ENCODE peak calls at places on chromosomes 13 and 19, in six cellular contexts. One of them, this sample, is unnamed.

GRCh38 chr19:56839665-56840451 is 668 bp downstream of the PEG3 start:
- DNase-seq in naive thymus-derived CD8-positive, alpha-beta T cell: no peak
- DNase-seq in IMR-90: no peak
- DNase-seq in amygdala: peak
- DNase-seq in HS-27A: no peak
- DNase-seq in omental fat pad: peak
- DNase-seq in this sample: no peak

GRCh38 chr13:21610687-21611086 is 6.7 kb upstream of the MICU2 start:
- DNase-seq in IMR-90: no peak
- DNase-seq in omental fat pad: no peak
- DNase-seq in naive thymus-derived CD8-positive, alpha-beta T cell: no peak
- DNase-seq in amygdala: no peak
- DNase-seq in HS-27A: no peak
- DNase-seq in this sample: no peak

GRCh38 chr13:75635621-75636338 is at the start of gene LMO7:
- DNase-seq in amygdala: peak
- DNase-seq in omental fat pad: no peak
- DNase-seq in naive thymus-derived CD8-positive, alpha-beta T cell: peak
- DNase-seq in HS-27A: no peak
- DNase-seq in IMR-90: peak
- DNase-seq in this sample: no peak

GRCh38 chr19:1167687-1168561 is 6.1 kb downstream of the SBNO2 start:
- DNase-seq in amygdala: no peak
- DNase-seq in IMR-90: no peak
- DNase-seq in naive thymus-derived CD8-positive, alpha-beta T cell: no peak
- DNase-seq in omental fat pad: no peak
- DNase-seq in HS-27A: no peak
- DNase-seq in this sample: no peak

GRCh38 chr13:45715351-45715750 is 13.2 kb downstream of the CBY2 start:
- DNase-seq in naive thymus-derived CD8-positive, alpha-beta T cell: no peak
- DNase-seq in omental fat pad: no peak
- DNase-seq in amygdala: no peak
- DNase-seq in IMR-90: no peak
- DNase-seq in HS-27A: no peak
- DNase-seq in this sample: no peak

GRCh38 chr13:51760592-51760991 is 43.4 kb downstream of the DHRS12 start:
- DNase-seq in HS-27A: no peak
- DNase-seq in amygdala: peak
- DNase-seq in IMR-90: no peak
- DNase-seq in naive thymus-derived CD8-positive, alpha-beta T cell: no peak
- DNase-seq in omental fat pad: no peak
- DNase-seq in this sample: no peak

GRCh38 chr13:45674908-45675307 is 27.2 kb upstream of the CBY2 start:
- DNase-seq in IMR-90: peak
- DNase-seq in HS-27A: peak
- DNase-seq in naive thymus-derived CD8-positive, alpha-beta T cell: no peak
- DNase-seq in omental fat pad: no peak
- DNase-seq in amygdala: no peak
- DNase-seq in this sample: peak

GRCh38 chr19:991174-991931 is 7.2 kb downstream of the WDR18 start:
- DNase-seq in amygdala: no peak
- DNase-seq in omental fat pad: no peak
- DNase-seq in naive thymus-derived CD8-positive, alpha-beta T cell: peak
- DNase-seq in IMR-90: peak
- DNase-seq in HS-27A: no peak
- DNase-seq in this sample: no peak

GRCh38 chr13:30826911-30827577 is 79.0 kb upstream of the MEDAG start:
- DNase-seq in omental fat pad: no peak
- DNase-seq in amygdala: no peak
- DNase-seq in naive thymus-derived CD8-positive, alpha-beta T cell: no peak
- DNase-seq in HS-27A: no peak
- DNase-seq in IMR-90: no peak
- DNase-seq in this sample: no peak

GRCh38 chr13:98142427-98143156 is at the start of gene FARP1:
- DNase-seq in IMR-90: peak
- DNase-seq in amygdala: peak
- DNase-seq in omental fat pad: no peak
- DNase-seq in naive thymus-derived CD8-positive, alpha-beta T cell: peak
- DNase-seq in HS-27A: no peak
- DNase-seq in this sample: no peak

GRCh38 chr13:49253997-49254396 is 6.3 kb downstream of the CDADC1 start:
- DNase-seq in amygdala: no peak
- DNase-seq in IMR-90: no peak
- DNase-seq in naive thymus-derived CD8-positive, alpha-beta T cell: no peak
- DNase-seq in omental fat pad: no peak
- DNase-seq in HS-27A: no peak
- DNase-seq in this sample: no peak

GRCh38 chr19:30227071-30227621 is 145.0 kb upstream of the ZNF536 start:
- DNase-seq in amygdala: no peak
- DNase-seq in IMR-90: no peak
- DNase-seq in omental fat pad: no peak
- DNase-seq in HS-27A: no peak
- DNase-seq in naive thymus-derived CD8-positive, alpha-beta T cell: no peak
- DNase-seq in this sample: no peak

GRCh38 chr19:41997121-41997850 is 3.3 kb upstream of the ATP1A3 start:
- DNase-seq in HS-27A: no peak
- DNase-seq in naive thymus-derived CD8-positive, alpha-beta T cell: peak
- DNase-seq in amygdala: no peak
- DNase-seq in omental fat pad: no peak
- DNase-seq in IMR-90: peak
- DNase-seq in this sample: no peak

GRCh38 chr13:71831716-71832115 is 35.3 kb downstream of the DACH1 start:
- DNase-seq in omental fat pad: no peak
- DNase-seq in IMR-90: no peak
- DNase-seq in naive thymus-derived CD8-positive, alpha-beta T cell: no peak
- DNase-seq in amygdala: no peak
- DNase-seq in HS-27A: no peak
- DNase-seq in this sample: peak

GRCh38 chr19:18300930-18301717 is 19.7 kb upstream of the JUND start:
- DNase-seq in HS-27A: no peak
- DNase-seq in IMR-90: peak
- DNase-seq in amygdala: no peak
- DNase-seq in naive thymus-derived CD8-positive, alpha-beta T cell: no peak
- DNase-seq in omental fat pad: no peak
- DNase-seq in this sample: no peak

GRCh38 chr19:5075603-5076002 is 106.7 kb downstream of the KDM4B start:
- DNase-seq in naive thymus-derived CD8-positive, alpha-beta T cell: no peak
- DNase-seq in amygdala: no peak
- DNase-seq in IMR-90: no peak
- DNase-seq in HS-27A: no peak
- DNase-seq in omental fat pad: no peak
- DNase-seq in this sample: no peak

This sample was measured in smooth muscle cell of the brain vasculature.